ENCODE peak calls at places on chromosomes 5 and 9, in nine cellular contexts. Z is left ventricle myocardium inferior, T is ovary, G is GM12864, U is HFFc6, K is K562, O is heart left ventricle, R is body of pancreas, M is endodermal cell. Y is an unnamed sample.

GRCh38 chr5:181158869-181159268 is 11.5 kb downstream of the OR2V2 start:
- DNase-seq in Z (no peak), T (no peak), G (no peak), U (no peak), K (no peak), O (no peak), R (no peak), M (peak), Y (no peak)

GRCh38 chr5:5188377-5189020 is 48.4 kb downstream of the ADAMTS16 start:
- DNase-seq in Z (no peak), T (no peak), G (no peak), U (no peak), K (no peak), O (no peak), R (peak), M (no peak), Y (no peak)

GRCh38 chr5:8907168-8907868 is 638.6 kb downstream of the SEMA5A start:
- DNase-seq in Z (no peak), T (no peak), G (no peak), U (peak), K (no peak), O (no peak), R (no peak), M (no peak), Y (no peak)

GRCh38 chr5:137758719-137759312 is 4.7 kb upstream of the HNRNPA0 start:
- DNase-seq in Z (no peak), T (no peak), G (peak), U (no peak), K (no peak), O (no peak), R (no peak), M (no peak), Y (peak)

GRCh38 chr9:122394265-122395242 is 23.7 kb downstream of the PTGS1 start:
- DNase-seq in Z (peak), T (peak), G (no peak), U (peak), K (no peak), O (peak), R (no peak), M (no peak), Y (no peak)

GRCh38 chr5:180603076-180603591 is 11.8 kb upstream of the SCGB3A1 start:
- DNase-seq in Z (no peak), T (no peak), G (no peak), U (no peak), K (no peak), O (peak), R (peak), M (no peak), Y (peak)

GRCh38 chr5:178069909-178070308 is 43.4 kb upstream of the N4BP3 start:
- DNase-seq in Z (no peak), T (no peak), G (no peak), U (peak), K (peak), O (no peak), R (peak), M (peak), Y (no peak)

GRCh38 chr9:136525207-136525606 is 20.6 kb downstream of the NOTCH1 start:
- DNase-seq in Z (no peak), T (no peak), G (no peak), U (no peak), K (no peak), O (no peak), R (no peak), M (no peak), Y (no peak)

GRCh38 chr5:135393691-135394090 is 5.3 kb downstream of the MACROH2A1 start:
- DNase-seq in Z (no peak), T (no peak), G (no peak), U (peak), K (no peak), O (no peak), R (no peak), M (no peak), Y (no peak)

GRCh38 chr5:978693-979092 is 29.9 kb upstream of the NKD2 start:
- DNase-seq in Z (no peak), T (no peak), G (no peak), U (no peak), K (no peak), O (no peak), R (no peak), M (peak), Y (no peak)

GRCh38 chr9:83355729-83356128 is 182.5 kb downstream of the FRMD3 start:
- DNase-seq in Z (peak), T (no peak), G (no peak), U (no peak), K (no peak), O (peak), R (no peak), M (no peak), Y (no peak)

GRCh38 chr5:125530833-125531610 is 784.6 kb upstream of the ZNF608 start:
- DNase-seq in Z (no peak), T (no peak), G (no peak), U (no peak), K (no peak), O (no peak), R (no peak), M (no peak), Y (no peak)

GRCh38 chr5:135608361-135608760 is 29.6 kb upstream of the CXCL14 start:
- DNase-seq in Z (no peak), T (no peak), G (no peak), U (no peak), K (no peak), O (no peak), R (no peak), M (peak), Y (no peak)

GRCh38 chr5:59893436-59894227 is at the start of gene PDE4D:
- DNase-seq in Z (peak), T (no peak), G (no peak), U (peak), K (no peak), O (peak), R (peak), M (peak), Y (peak)

GRCh38 chr5:145976431-145977155 is 40.2 kb downstream of the SH3RF2 start:
- DNase-seq in Z (no peak), T (no peak), G (no peak), U (peak), K (no peak), O (no peak), R (peak), M (no peak), Y (no peak)

GRCh38 chr9:5375091-5375490 is 35.4 kb upstream of the RLN1 start:
- DNase-seq in Z (no peak), T (no peak), G (no peak), U (no peak), K (no peak), O (no peak), R (no peak), M (no peak), Y (peak)

GRCh38 chr9:20509464-20509863 is 112.8 kb downstream of the MLLT3 start:
- DNase-seq in Z (no peak), T (no peak), G (no peak), U (no peak), K (no peak), O (no peak), R (no peak), M (no peak), Y (no peak)

GRCh38 chr9:113380869-113381378 is 4.1 kb upstream of the HDHD3 start:
- DNase-seq in Z (no peak), T (no peak), G (peak), U (no peak), K (no peak), O (no peak), R (no peak), M (no peak), Y (peak)

GRCh38 chr9:75488714-75489100 is 400.4 kb downstream of the OSTF1 start:
- DNase-seq in Z (no peak), T (no peak), G (no peak), U (no peak), K (no peak), O (no peak), R (no peak), M (no peak), Y (no peak)

GRCh38 chr5:131635755-131636479 is 888 bp upstream of the RAPGEF6 start:
- DNase-seq in Z (no peak), T (no peak), G (no peak), U (no peak), K (peak), O (no peak), R (no peak), M (no peak), Y (no peak)

GRCh38 chr9:100064872-100065581 is 33.8 kb downstream of the ERP44 start:
- DNase-seq in Z (no peak), T (no peak), G (no peak), U (peak), K (no peak), O (no peak), R (no peak), M (no peak), Y (no peak)

GRCh38 chr5:151772868-151773561 is 1.3 kb downstream of the G3BP1 start:
- DNase-seq in Z (no peak), T (no peak), G (no peak), U (peak), K (no peak), O (peak), R (no peak), M (no peak), Y (no peak)

GRCh38 chr9:129182625-129183494 is 4.8 kb upstream of the IER5L start:
- DNase-seq in Z (no peak), T (no peak), G (no peak), U (no peak), K (peak), O (no peak), R (no peak), M (peak), Y (no peak)
- TF ChIP-seq CTCF in Z (peak), T (no peak), G (peak), U (peak), K (peak), O (peak), R (peak), M (peak), Y (no peak)

GRCh38 chr9:91421987-91422765 is 1.5 kb downstream of the NFIL3 start:
- DNase-seq in Z (no peak), T (peak), G (no peak), U (peak), K (peak), O (no peak), R (peak), M (peak), Y (peak)

GRCh38 chr9:91424403-91425176 is 958 bp upstream of the NFIL3 start:
- DNase-seq in Z (peak), T (peak), G (no peak), U (peak), K (peak), O (peak), R (peak), M (peak), Y (peak)

GRCh38 chr9:91421022-91421765 is 2.4 kb downstream of the NFIL3 start:
- DNase-seq in Z (peak), T (peak), G (no peak), U (no peak), K (no peak), O (peak), R (peak), M (peak), Y (peak)

GRCh38 chr9:91423785-91424402 is at the start of gene NFIL3:
- DNase-seq in Z (peak), T (peak), G (no peak), U (peak), K (peak), O (peak), R (peak), M (peak), Y (peak)

GRCh38 chr9:91422832-91423711 is 560 bp downstream of the NFIL3 start:
- DNase-seq in Z (peak), T (peak), G (no peak), U (peak), K (peak), O (peak), R (peak), M (peak), Y (peak)
- TF ChIP-seq CTCF in Z (peak), T (no peak), G (peak), U (peak), K (peak), O (peak), R (peak), M (peak), Y (no peak)

GRCh38 chr5:17054911-17055310 is 118.8 kb upstream of the MYO10 start:
- DNase-seq in Z (no peak), T (no peak), G (no peak), U (no peak), K (no peak), O (no peak), R (no peak), M (no peak), Y (no peak)
- TF ChIP-seq CTCF in Z (no peak), T (no peak), G (no peak), U (no peak), K (no peak), O (no peak), R (no peak), M (no peak), Y (no peak)

GRCh38 chr9:133995012-133995896 is 3.1 kb upstream of the VAV2 start:
- DNase-seq in Z (no peak), T (no peak), G (no peak), U (no peak), K (no peak), O (no peak), R (no peak), M (no peak), Y (no peak)
- TF ChIP-seq CTCF in Z (no peak), T (no peak), G (peak), U (no peak), K (peak), O (no peak), R (no peak), M (no peak), Y (peak)

GRCh38 chr9:23841304-23841703 is 15.3 kb upstream of the ELAVL2 start:
- DNase-seq in Z (no peak), T (no peak), G (no peak), U (no peak), K (no peak), O (no peak), R (no peak), M (no peak), Y (no peak)

GRCh38 chr9:23842531-23843129 is 16.6 kb upstream of the ELAVL2 start:
- DNase-seq in Z (no peak), T (no peak), G (no peak), U (no peak), K (no peak), O (no peak), R (no peak), M (no peak), Y (no peak)
- TF ChIP-seq CTCF in Z (no peak), T (no peak), G (no peak), U (no peak), K (no peak), O (no peak), R (no peak), M (peak), Y (no peak)

GRCh38 chr5:149656576-149657182 is 73.4 kb upstream of the PPARGC1B start:
- DNase-seq in Z (peak), T (no peak), G (no peak), U (no peak), K (peak), O (peak), R (no peak), M (peak), Y (peak)
- TF ChIP-seq CTCF in Z (peak), T (no peak), G (peak), U (peak), K (peak), O (peak), R (peak), M (peak), Y (peak)

DNA sequence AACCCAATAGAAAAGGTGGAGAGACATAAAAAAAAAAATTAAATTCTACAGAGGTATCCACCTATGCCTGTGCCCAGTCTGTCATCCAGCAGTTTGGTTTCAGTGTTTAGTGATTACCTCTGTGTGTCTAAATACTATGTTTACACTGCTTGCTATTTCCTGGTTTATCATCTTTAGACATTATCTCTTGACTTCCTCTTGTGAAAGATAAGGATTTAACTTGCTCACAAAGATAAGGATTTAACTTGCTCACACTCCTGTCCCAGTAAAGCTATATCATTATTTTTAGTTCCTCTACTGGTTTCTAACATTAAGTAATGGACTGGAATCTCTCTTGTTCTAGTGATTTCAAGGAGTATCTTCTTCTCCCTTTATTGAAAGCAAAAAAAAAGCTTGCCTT is 53.9 kb upstream of the ZFR start:
- DNase-seq in Z (no peak), T (no peak), G (no peak), U (no peak), K (no peak), O (no peak), R (no peak), M (no peak), Y (no peak)
- TF ChIP-seq CTCF in Z (no peak), T (no peak), G (no peak), U (no peak), K (no peak), O (no peak), R (no peak), M (no peak), Y (no peak)

GRCh38 chr5:96699186-96699820 is 37.1 kb downstream of the CAST start:
- DNase-seq in Z (no peak), T (no peak), G (no peak), U (peak), K (no peak), O (no peak), R (no peak), M (peak), Y (no peak)
- TF ChIP-seq CTCF in Z (no peak), T (no peak), G (no peak), U (no peak), K (no peak), O (no peak), R (no peak), M (no peak), Y (no peak)

GRCh38 chr5:147394273-147394672 is 115.6 kb downstream of the DPYSL3 start:
- DNase-seq in Z (no peak), T (no peak), G (no peak), U (no peak), K (no peak), O (no peak), R (no peak), M (no peak), Y (no peak)
- TF ChIP-seq CTCF in Z (no peak), T (no peak), G (no peak), U (no peak), K (no peak), O (no peak), R (no peak), M (peak), Y (no peak)

GRCh38 chr5:61624553-61624952 is 292.5 kb downstream of the ZSWIM6 start:
- DNase-seq in Z (no peak), T (no peak), G (no peak), U (no peak), K (no peak), O (no peak), R (no peak), M (no peak), Y (no peak)

GRCh38 chr5:61625682-61626620 is 293.9 kb downstream of the ZSWIM6 start:
- DNase-seq in Z (peak), T (peak), G (no peak), U (no peak), K (peak), O (peak), R (peak), M (peak), Y (peak)

GRCh38 chr5:61624966-61625681 is 293.1 kb downstream of the ZSWIM6 start:
- DNase-seq in Z (no peak), T (no peak), G (no peak), U (no peak), K (no peak), O (no peak), R (no peak), M (no peak), Y (no peak)

GRCh38 chr5:61620660-61621650 is 288.9 kb downstream of the ZSWIM6 start:
- DNase-seq in Z (no peak), T (no peak), G (no peak), U (no peak), K (no peak), O (no peak), R (no peak), M (no peak), Y (no peak)

DNA sequence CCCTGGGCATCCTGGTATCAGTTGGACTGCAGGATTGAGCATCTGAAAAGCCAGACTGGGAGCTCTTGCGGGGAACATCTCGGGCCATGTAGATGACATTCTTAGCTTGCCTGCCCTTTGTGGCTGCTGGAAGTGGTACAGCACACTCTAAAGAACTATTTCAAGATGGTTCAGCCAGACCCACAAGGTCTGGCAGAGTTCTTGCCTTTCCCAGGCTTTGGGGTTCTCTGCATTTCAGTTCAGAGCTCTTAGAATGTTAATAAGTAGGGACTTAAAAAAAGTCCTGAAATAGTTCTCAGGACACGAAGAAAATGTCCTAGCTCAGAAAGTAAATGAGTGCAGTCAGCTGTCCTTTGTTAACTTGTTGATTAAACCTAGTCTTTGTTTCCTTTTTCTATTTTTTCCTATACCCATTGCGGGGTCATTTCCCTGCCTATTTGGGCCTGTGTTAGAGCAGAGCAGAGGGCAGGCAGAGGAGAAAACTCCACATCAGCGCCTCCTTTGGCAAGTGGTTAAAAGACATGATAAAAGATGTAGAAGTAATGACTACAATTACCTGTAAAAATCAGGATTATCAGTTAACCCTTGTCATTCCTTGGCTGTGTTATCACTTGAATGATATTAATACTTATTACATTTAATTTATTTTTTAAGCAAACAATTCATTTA is 291.5 kb downstream of the ZSWIM6 start:
- DNase-seq in Z (no peak), T (no peak), G (no peak), U (no peak), K (peak), O (no peak), R (no peak), M (peak), Y (no peak)
- TF ChIP-seq CTCF in Z (peak), T (no peak), G (peak), U (peak), K (peak), O (no peak), R (no peak), M (peak), Y (no peak)